ENCODE peak calls at places on chromosome 11, in ten cellular contexts. One of them, this sample, is unnamed.

GRCh38 chr11:62600367-62601113 is 1.1 kb downstream of the MTA2 start:
- DNase-seq in stomach: no peak
- DNase-seq in A549: no peak
- DNase-seq in prostate gland: no peak
- DNase-seq in nephron progenitor cell: no peak
- DNase-seq in astrocyte of the spinal cord: no peak
- DNase-seq in foreskin fibroblast: no peak
- DNase-seq in chondrocyte: no peak
- DNase-seq in WTC11: no peak
- DNase-seq in lung: no peak
- DNase-seq in this sample: no peak

GRCh38 chr11:69229521-69229920 is 64.4 kb upstream of the MYEOV start:
- DNase-seq in stomach: peak
- DNase-seq in A549: no peak
- DNase-seq in prostate gland: no peak
- DNase-seq in nephron progenitor cell: no peak
- DNase-seq in astrocyte of the spinal cord: no peak
- DNase-seq in foreskin fibroblast: no peak
- DNase-seq in chondrocyte: no peak
- DNase-seq in WTC11: peak
- DNase-seq in lung: no peak
- DNase-seq in this sample: no peak

GRCh38 chr11:48052183-48053040 is 72.1 kb downstream of the PTPRJ start:
- DNase-seq in stomach: peak
- DNase-seq in A549: peak
- DNase-seq in prostate gland: peak
- DNase-seq in nephron progenitor cell: no peak
- DNase-seq in astrocyte of the spinal cord: peak
- DNase-seq in foreskin fibroblast: no peak
- DNase-seq in chondrocyte: no peak
- DNase-seq in WTC11: peak
- DNase-seq in lung: peak
- DNase-seq in this sample: peak

GRCh38 chr11:48005878-48006277 is 25.5 kb downstream of the PTPRJ start:
- DNase-seq in stomach: no peak
- DNase-seq in A549: no peak
- DNase-seq in prostate gland: no peak
- DNase-seq in nephron progenitor cell: peak
- DNase-seq in astrocyte of the spinal cord: no peak
- DNase-seq in foreskin fibroblast: no peak
- DNase-seq in chondrocyte: peak
- DNase-seq in WTC11: peak
- DNase-seq in lung: no peak
- DNase-seq in this sample: no peak

GRCh38 chr11:107196732-107197131 is 178.5 kb upstream of the GUCY1A2 start:
- DNase-seq in stomach: no peak
- DNase-seq in A549: peak
- DNase-seq in prostate gland: no peak
- DNase-seq in nephron progenitor cell: no peak
- DNase-seq in astrocyte of the spinal cord: no peak
- DNase-seq in foreskin fibroblast: no peak
- DNase-seq in chondrocyte: no peak
- DNase-seq in WTC11: no peak
- DNase-seq in lung: no peak
- DNase-seq in this sample: no peak

GRCh38 chr11:122362381-122362780 is 246.4 kb upstream of the BLID start:
- DNase-seq in stomach: no peak
- DNase-seq in A549: no peak
- DNase-seq in prostate gland: no peak
- DNase-seq in nephron progenitor cell: no peak
- DNase-seq in astrocyte of the spinal cord: no peak
- DNase-seq in foreskin fibroblast: no peak
- DNase-seq in chondrocyte: no peak
- DNase-seq in WTC11: no peak
- DNase-seq in lung: no peak
- DNase-seq in this sample: no peak

GRCh38 chr11:117679464-117679863 is 117.6 kb downstream of the DSCAML1 start:
- DNase-seq in stomach: no peak
- DNase-seq in A549: no peak
- DNase-seq in prostate gland: no peak
- DNase-seq in nephron progenitor cell: no peak
- DNase-seq in astrocyte of the spinal cord: no peak
- DNase-seq in foreskin fibroblast: no peak
- DNase-seq in chondrocyte: no peak
- DNase-seq in WTC11: no peak
- DNase-seq in lung: no peak
- DNase-seq in this sample: no peak

GRCh38 chr11:111303476-111303875 is 5.1 kb downstream of the POU2AF3 start:
- DNase-seq in stomach: peak
- DNase-seq in A549: peak
- DNase-seq in prostate gland: peak
- DNase-seq in nephron progenitor cell: no peak
- DNase-seq in astrocyte of the spinal cord: no peak
- DNase-seq in foreskin fibroblast: no peak
- DNase-seq in chondrocyte: no peak
- DNase-seq in WTC11: no peak
- DNase-seq in lung: peak
- DNase-seq in this sample: no peak

GRCh38 chr11:61922539-61922938 is 5.2 kb upstream of the RAB3IL1 start:
- DNase-seq in stomach: peak
- DNase-seq in A549: no peak
- DNase-seq in prostate gland: no peak
- DNase-seq in nephron progenitor cell: peak
- DNase-seq in astrocyte of the spinal cord: peak
- DNase-seq in foreskin fibroblast: peak
- DNase-seq in chondrocyte: no peak
- DNase-seq in WTC11: no peak
- DNase-seq in lung: no peak
- DNase-seq in this sample: peak

GRCh38 chr11:44445500-44446340 is 119.7 kb upstream of the CD82 start:
- DNase-seq in stomach: peak
- DNase-seq in A549: peak
- DNase-seq in prostate gland: no peak
- DNase-seq in nephron progenitor cell: no peak
- DNase-seq in astrocyte of the spinal cord: no peak
- DNase-seq in foreskin fibroblast: no peak
- DNase-seq in chondrocyte: peak
- DNase-seq in WTC11: peak
- DNase-seq in lung: peak
- DNase-seq in this sample: no peak

GRCh38 chr11:116225784-116226410 is 546.9 kb downstream of the BUD13 start:
- DNase-seq in stomach: no peak
- DNase-seq in A549: no peak
- DNase-seq in prostate gland: no peak
- DNase-seq in nephron progenitor cell: no peak
- DNase-seq in astrocyte of the spinal cord: no peak
- DNase-seq in foreskin fibroblast: no peak
- DNase-seq in chondrocyte: no peak
- DNase-seq in WTC11: no peak
- DNase-seq in lung: no peak
- DNase-seq in this sample: no peak

GRCh38 chr11:83543918-83544491 is 257.8 kb upstream of the CCDC90B start:
- DNase-seq in stomach: no peak
- DNase-seq in A549: no peak
- DNase-seq in prostate gland: no peak
- DNase-seq in nephron progenitor cell: no peak
- DNase-seq in astrocyte of the spinal cord: no peak
- DNase-seq in foreskin fibroblast: no peak
- DNase-seq in chondrocyte: no peak
- DNase-seq in WTC11: no peak
- DNase-seq in lung: no peak
- DNase-seq in this sample: no peak

GRCh38 chr11:99693941-99694492 is 673.3 kb downstream of the CNTN5 start:
- DNase-seq in stomach: no peak
- DNase-seq in A549: peak
- DNase-seq in prostate gland: no peak
- DNase-seq in nephron progenitor cell: no peak
- DNase-seq in astrocyte of the spinal cord: peak
- DNase-seq in foreskin fibroblast: no peak
- DNase-seq in chondrocyte: no peak
- DNase-seq in WTC11: no peak
- DNase-seq in lung: no peak
- DNase-seq in this sample: peak

GRCh38 chr11:41836426-41836825 is 377.0 kb upstream of the LRRC4C start:
- DNase-seq in stomach: no peak
- DNase-seq in A549: no peak
- DNase-seq in prostate gland: no peak
- DNase-seq in nephron progenitor cell: no peak
- DNase-seq in astrocyte of the spinal cord: no peak
- DNase-seq in foreskin fibroblast: no peak
- DNase-seq in chondrocyte: no peak
- DNase-seq in WTC11: no peak
- DNase-seq in lung: no peak
- DNase-seq in this sample: peak

GRCh38 chr11:94127632-94128031 is 1.0 kb upstream of the PANX1 start:
- DNase-seq in stomach: no peak
- DNase-seq in A549: no peak
- DNase-seq in prostate gland: no peak
- DNase-seq in nephron progenitor cell: no peak
- DNase-seq in astrocyte of the spinal cord: no peak
- DNase-seq in foreskin fibroblast: no peak
- DNase-seq in chondrocyte: no peak
- DNase-seq in WTC11: no peak
- DNase-seq in lung: no peak
- DNase-seq in this sample: no peak

DNA sequence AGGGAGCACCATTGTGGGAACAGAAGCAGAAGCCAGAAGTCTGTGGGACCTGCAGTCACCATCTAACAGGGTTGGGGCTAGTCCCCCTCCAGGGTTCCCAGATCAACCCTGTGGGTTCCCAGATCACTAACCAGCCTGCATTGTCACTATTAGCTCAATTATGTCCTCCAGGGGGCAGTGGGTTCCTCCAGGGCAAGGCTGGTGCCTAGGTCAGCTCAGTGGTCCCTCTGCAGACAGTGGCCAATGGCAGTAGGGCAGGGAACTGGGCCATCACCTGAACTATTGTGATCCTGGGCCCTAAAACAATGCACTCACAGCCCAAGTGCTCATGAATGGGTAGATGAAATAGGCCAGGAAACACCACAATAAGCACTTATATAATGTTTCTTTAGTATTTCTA is 18.8 kb upstream of the PRSS23 start:
- DNase-seq in stomach: no peak
- DNase-seq in A549: no peak
- DNase-seq in prostate gland: no peak
- DNase-seq in nephron progenitor cell: no peak
- DNase-seq in astrocyte of the spinal cord: no peak
- DNase-seq in foreskin fibroblast: no peak
- DNase-seq in chondrocyte: no peak
- DNase-seq in WTC11: peak
- DNase-seq in lung: no peak
- DNase-seq in this sample: no peak
- TF ChIP-seq CTCF in stomach: no peak
- TF ChIP-seq CTCF in A549: no peak
- TF ChIP-seq CTCF in prostate gland: no peak
- TF ChIP-seq CTCF in nephron progenitor cell: no peak
- TF ChIP-seq CTCF in astrocyte of the spinal cord: no peak
- TF ChIP-seq CTCF in foreskin fibroblast: no peak
- TF ChIP-seq CTCF in chondrocyte: no peak
- TF ChIP-seq CTCF in WTC11: no peak
- TF ChIP-seq CTCF in lung: no peak
- TF ChIP-seq CTCF in this sample: no peak

DNA sequence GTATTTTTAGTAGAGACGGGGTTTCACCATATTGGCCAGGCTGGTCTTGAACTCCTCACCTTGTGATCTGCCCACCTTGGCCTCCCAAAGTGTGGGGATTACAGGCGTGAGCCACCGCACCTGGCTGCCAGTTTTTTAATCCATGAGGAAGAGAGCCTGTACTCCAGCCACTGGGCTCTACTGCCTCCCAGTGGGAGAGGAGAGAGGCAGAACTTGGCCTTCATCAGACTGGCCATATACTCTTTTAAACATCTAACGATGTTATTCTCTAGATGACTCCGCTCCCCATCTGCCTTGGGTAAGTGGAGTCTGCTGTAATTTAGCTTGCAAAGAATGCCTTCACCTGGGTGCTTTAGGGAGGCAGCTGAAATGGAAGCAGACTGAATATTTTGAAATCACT is 34.6 kb downstream of the SLC6A5 start:
- DNase-seq in stomach: no peak
- DNase-seq in A549: peak
- DNase-seq in prostate gland: no peak
- DNase-seq in nephron progenitor cell: no peak
- DNase-seq in astrocyte of the spinal cord: no peak
- DNase-seq in foreskin fibroblast: no peak
- DNase-seq in chondrocyte: no peak
- DNase-seq in WTC11: peak
- DNase-seq in lung: no peak
- DNase-seq in this sample: peak
- TF ChIP-seq CTCF in stomach: no peak
- TF ChIP-seq CTCF in A549: no peak
- TF ChIP-seq CTCF in prostate gland: no peak
- TF ChIP-seq CTCF in nephron progenitor cell: no peak
- TF ChIP-seq CTCF in astrocyte of the spinal cord: no peak
- TF ChIP-seq CTCF in foreskin fibroblast: no peak
- TF ChIP-seq CTCF in chondrocyte: no peak
- TF ChIP-seq CTCF in WTC11: no peak
- TF ChIP-seq CTCF in lung: no peak
- TF ChIP-seq CTCF in this sample: peak

GRCh38 chr11:66311470-66311964 is 5.3 kb downstream of the CD248 start:
- DNase-seq in stomach: no peak
- DNase-seq in A549: no peak
- DNase-seq in prostate gland: no peak
- DNase-seq in nephron progenitor cell: no peak
- DNase-seq in astrocyte of the spinal cord: no peak
- DNase-seq in foreskin fibroblast: no peak
- DNase-seq in chondrocyte: no peak
- DNase-seq in WTC11: no peak
- DNase-seq in lung: no peak
- DNase-seq in this sample: no peak
- TF ChIP-seq CTCF in stomach: no peak
- TF ChIP-seq CTCF in A549: no peak
- TF ChIP-seq CTCF in prostate gland: no peak
- TF ChIP-seq CTCF in nephron progenitor cell: peak
- TF ChIP-seq CTCF in astrocyte of the spinal cord: peak
- TF ChIP-seq CTCF in foreskin fibroblast: no peak
- TF ChIP-seq CTCF in chondrocyte: no peak
- TF ChIP-seq CTCF in WTC11: no peak
- TF ChIP-seq CTCF in lung: no peak
- TF ChIP-seq CTCF in this sample: no peak

DNA sequence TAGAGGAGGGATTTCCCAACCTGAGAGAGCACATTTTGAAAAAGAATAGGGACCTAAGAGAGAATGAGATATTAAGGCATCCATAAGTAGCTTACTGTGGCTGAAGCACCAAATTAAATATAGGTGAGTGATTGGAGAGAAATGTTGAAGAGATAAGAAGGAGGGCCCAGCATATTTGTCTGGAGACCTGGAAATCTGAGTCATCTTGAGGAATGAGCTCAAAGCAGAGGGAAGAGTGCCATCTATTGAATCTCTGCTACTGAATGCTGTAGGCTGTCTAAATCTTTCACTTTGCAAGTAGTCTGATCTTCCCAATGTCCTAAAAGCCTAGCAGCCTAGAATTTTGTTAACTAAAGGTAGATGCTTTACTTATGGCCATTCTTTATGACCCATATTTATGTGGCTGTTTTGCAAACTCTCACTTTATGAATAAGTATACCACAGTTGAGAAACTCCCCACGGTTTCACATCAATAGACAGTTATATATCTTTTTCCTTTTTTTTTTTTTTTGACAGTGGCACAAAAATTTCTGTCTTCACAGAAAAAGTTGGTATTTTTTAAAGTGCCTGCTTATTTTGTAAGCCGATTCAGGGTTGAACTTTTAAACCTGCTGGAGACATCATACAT is 2093.5 kb downstream of the LRRC4C start:
- DNase-seq in stomach: no peak
- DNase-seq in A549: peak
- DNase-seq in prostate gland: no peak
- DNase-seq in nephron progenitor cell: no peak
- DNase-seq in astrocyte of the spinal cord: peak
- DNase-seq in foreskin fibroblast: no peak
- DNase-seq in chondrocyte: no peak
- DNase-seq in WTC11: no peak
- DNase-seq in lung: no peak
- DNase-seq in this sample: peak
- TF ChIP-seq CTCF in stomach: no peak
- TF ChIP-seq CTCF in A549: peak
- TF ChIP-seq CTCF in prostate gland: no peak
- TF ChIP-seq CTCF in nephron progenitor cell: no peak
- TF ChIP-seq CTCF in astrocyte of the spinal cord: no peak
- TF ChIP-seq CTCF in foreskin fibroblast: no peak
- TF ChIP-seq CTCF in chondrocyte: peak
- TF ChIP-seq CTCF in WTC11: no peak
- TF ChIP-seq CTCF in lung: no peak
- TF ChIP-seq CTCF in this sample: peak

This sample was measured in fibroblast of pulmonary artery.